ENCODE peak calls at places on chromosomes 1 and 21, in seven cellular contexts. One of them, this sample, is unnamed.

GRCh38 chr1:108801101-108801500 is 54.6 kb downstream of the STXBP3 start:
- ATAC-seq in HepG2: no peak
- ATAC-seq in foreskin keratinocyte: no peak
- ATAC-seq in activated CD8-positive, alpha-beta T cell treated with anti-CD3 and anti-CD28 coated beads for 36 hours: no peak
- ATAC-seq in psoas muscle: no peak
- ATAC-seq in HCT116: no peak
- ATAC-seq in Right ventricle myocardium superior: no peak
- ATAC-seq in this sample: no peak

GRCh38 chr1:219419860-219420259 is 193.0 kb downstream of the ZC3H11B start:
- ATAC-seq in HCT116: no peak
- ATAC-seq in foreskin keratinocyte: no peak
- ATAC-seq in activated CD8-positive, alpha-beta T cell treated with anti-CD3 and anti-CD28 coated beads for 36 hours: no peak
- ATAC-seq in psoas muscle: no peak
- ATAC-seq in Right ventricle myocardium superior: no peak
- ATAC-seq in HepG2: no peak
- ATAC-seq in this sample: no peak

GRCh38 chr1:65401612-65402011 is 18.9 kb upstream of the LEPR start:
- ATAC-seq in psoas muscle: no peak
- ATAC-seq in HepG2: no peak
- ATAC-seq in foreskin keratinocyte: no peak
- ATAC-seq in Right ventricle myocardium superior: no peak
- ATAC-seq in activated CD8-positive, alpha-beta T cell treated with anti-CD3 and anti-CD28 coated beads for 36 hours: no peak
- ATAC-seq in HCT116: no peak
- ATAC-seq in this sample: no peak

GRCh38 chr21:15309721-15310120 is 244.9 kb upstream of the NRIP1 start:
- ATAC-seq in foreskin keratinocyte: no peak
- ATAC-seq in activated CD8-positive, alpha-beta T cell treated with anti-CD3 and anti-CD28 coated beads for 36 hours: no peak
- ATAC-seq in HepG2: no peak
- ATAC-seq in psoas muscle: peak; percentile 63
- ATAC-seq in Right ventricle myocardium superior: peak; percentile 96
- ATAC-seq in HCT116: no peak
- ATAC-seq in this sample: peak; percentile 71

GRCh38 chr1:44609412-44609767 is 64.9 kb downstream of the TMEM53 start:
- ATAC-seq in foreskin keratinocyte: no peak
- ATAC-seq in psoas muscle: peak; percentile 92
- ATAC-seq in HCT116: peak; percentile 82
- ATAC-seq in Right ventricle myocardium superior: peak; percentile 86
- ATAC-seq in HepG2: peak; percentile 88
- ATAC-seq in activated CD8-positive, alpha-beta T cell treated with anti-CD3 and anti-CD28 coated beads for 36 hours: no peak
- ATAC-seq in this sample: peak; percentile 71

GRCh38 chr1:28755701-28756100 is 19.0 kb downstream of the YTHDF2 start:
- ATAC-seq in foreskin keratinocyte: no peak
- ATAC-seq in HCT116: no peak
- ATAC-seq in psoas muscle: no peak
- ATAC-seq in HepG2: no peak
- ATAC-seq in activated CD8-positive, alpha-beta T cell treated with anti-CD3 and anti-CD28 coated beads for 36 hours: no peak
- ATAC-seq in Right ventricle myocardium superior: no peak
- ATAC-seq in this sample: no peak

GRCh38 chr1:177571076-177571475 is 398.8 kb downstream of the SEC16B start:
- ATAC-seq in activated CD8-positive, alpha-beta T cell treated with anti-CD3 and anti-CD28 coated beads for 36 hours: no peak
- ATAC-seq in Right ventricle myocardium superior: no peak
- ATAC-seq in psoas muscle: no peak
- ATAC-seq in foreskin keratinocyte: no peak
- ATAC-seq in HepG2: peak; percentile 55
- ATAC-seq in HCT116: no peak
- ATAC-seq in this sample: no peak

GRCh38 chr1:185245466-185245865 is 71.6 kb downstream of the IVNS1ABP start:
- ATAC-seq in activated CD8-positive, alpha-beta T cell treated with anti-CD3 and anti-CD28 coated beads for 36 hours: no peak
- ATAC-seq in HepG2: no peak
- ATAC-seq in foreskin keratinocyte: no peak
- ATAC-seq in HCT116: no peak
- ATAC-seq in psoas muscle: no peak
- ATAC-seq in Right ventricle myocardium superior: no peak
- ATAC-seq in this sample: no peak

GRCh38 chr21:29748391-29749167 is 191.2 kb downstream of the GRIK1 start:
- ATAC-seq in HepG2: no peak
- ATAC-seq in psoas muscle: no peak
- ATAC-seq in Right ventricle myocardium superior: no peak
- ATAC-seq in HCT116: no peak
- ATAC-seq in activated CD8-positive, alpha-beta T cell treated with anti-CD3 and anti-CD28 coated beads for 36 hours: no peak
- ATAC-seq in foreskin keratinocyte: no peak
- ATAC-seq in this sample: peak; percentile 39

GRCh38 chr21:43853851-43854772 is 10.9 kb upstream of the AGPAT3 start:
- ATAC-seq in activated CD8-positive, alpha-beta T cell treated with anti-CD3 and anti-CD28 coated beads for 36 hours: no peak
- ATAC-seq in psoas muscle: no peak
- ATAC-seq in Right ventricle myocardium superior: no peak
- ATAC-seq in HCT116: no peak
- ATAC-seq in HepG2: peak; percentile 20
- ATAC-seq in foreskin keratinocyte: no peak
- ATAC-seq in this sample: no peak

GRCh38 chr1:106189780-106190179 is 866.7 kb upstream of the PRMT6 start:
- ATAC-seq in HepG2: no peak
- ATAC-seq in foreskin keratinocyte: no peak
- ATAC-seq in activated CD8-positive, alpha-beta T cell treated with anti-CD3 and anti-CD28 coated beads for 36 hours: no peak
- ATAC-seq in psoas muscle: no peak
- ATAC-seq in Right ventricle myocardium superior: no peak
- ATAC-seq in HCT116: no peak
- ATAC-seq in this sample: no peak

GRCh38 chr1:15279576-15280230 is 32.7 kb downstream of the FHAD1 start:
- ATAC-seq in activated CD8-positive, alpha-beta T cell treated with anti-CD3 and anti-CD28 coated beads for 36 hours: no peak
- ATAC-seq in foreskin keratinocyte: no peak
- ATAC-seq in Right ventricle myocardium superior: no peak
- ATAC-seq in psoas muscle: no peak
- ATAC-seq in HCT116: peak; percentile 82
- ATAC-seq in HepG2: no peak
- ATAC-seq in this sample: no peak

GRCh38 chr1:232917053-232917452 is 33.4 kb upstream of the NTPCR start:
- ATAC-seq in Right ventricle myocardium superior: no peak
- ATAC-seq in HCT116: no peak
- ATAC-seq in psoas muscle: no peak
- ATAC-seq in activated CD8-positive, alpha-beta T cell treated with anti-CD3 and anti-CD28 coated beads for 36 hours: no peak
- ATAC-seq in HepG2: no peak
- ATAC-seq in foreskin keratinocyte: no peak
- ATAC-seq in this sample: peak; percentile 13

GRCh38 chr21:34524671-34525601 is 12.9 kb upstream of the KCNE1 start:
- ATAC-seq in Right ventricle myocardium superior: no peak
- ATAC-seq in psoas muscle: no peak
- ATAC-seq in HepG2: no peak
- ATAC-seq in activated CD8-positive, alpha-beta T cell treated with anti-CD3 and anti-CD28 coated beads for 36 hours: no peak
- ATAC-seq in HCT116: no peak
- ATAC-seq in foreskin keratinocyte: no peak
- ATAC-seq in this sample: no peak

GRCh38 chr1:15424146-15424667 is 14.0 kb upstream of the CTRC start:
- ATAC-seq in Right ventricle myocardium superior: no peak
- ATAC-seq in foreskin keratinocyte: peak; percentile 8
- ATAC-seq in HepG2: no peak
- ATAC-seq in psoas muscle: no peak
- ATAC-seq in HCT116: no peak
- ATAC-seq in activated CD8-positive, alpha-beta T cell treated with anti-CD3 and anti-CD28 coated beads for 36 hours: no peak
- ATAC-seq in this sample: no peak

GRCh38 chr21:15732290-15732995 is 2.7 kb downstream of the USP25 start:
- ATAC-seq in HepG2: no peak
- ATAC-seq in Right ventricle myocardium superior: no peak
- ATAC-seq in foreskin keratinocyte: peak; percentile 20
- ATAC-seq in activated CD8-positive, alpha-beta T cell treated with anti-CD3 and anti-CD28 coated beads for 36 hours: peak; percentile 43
- ATAC-seq in HCT116: no peak
- ATAC-seq in psoas muscle: no peak
- ATAC-seq in this sample: no peak

GRCh38 chr1:84603223-84603622 is 29.0 kb upstream of the CTBS start:
- ATAC-seq in Right ventricle myocardium superior: peak; percentile 45
- ATAC-seq in psoas muscle: no peak
- ATAC-seq in foreskin keratinocyte: no peak
- ATAC-seq in HCT116: peak; percentile 21
- ATAC-seq in activated CD8-positive, alpha-beta T cell treated with anti-CD3 and anti-CD28 coated beads for 36 hours: no peak
- ATAC-seq in HepG2: no peak
- ATAC-seq in this sample: no peak

GRCh38 chr1:61116421-61116820 is 34.1 kb downstream of the NFIA start:
- ATAC-seq in HepG2: no peak
- ATAC-seq in foreskin keratinocyte: no peak
- ATAC-seq in HCT116: no peak
- ATAC-seq in psoas muscle: no peak
- ATAC-seq in Right ventricle myocardium superior: no peak
- ATAC-seq in activated CD8-positive, alpha-beta T cell treated with anti-CD3 and anti-CD28 coated beads for 36 hours: no peak
- ATAC-seq in this sample: no peak

GRCh38 chr1:168960114-168960513 is 146.4 kb upstream of the ATP1B1 start:
- ATAC-seq in foreskin keratinocyte: no peak
- ATAC-seq in activated CD8-positive, alpha-beta T cell treated with anti-CD3 and anti-CD28 coated beads for 36 hours: no peak
- ATAC-seq in Right ventricle myocardium superior: no peak
- ATAC-seq in HepG2: no peak
- ATAC-seq in psoas muscle: no peak
- ATAC-seq in HCT116: no peak
- ATAC-seq in this sample: no peak

GRCh38 chr1:91754348-91754747 is 131.6 kb downstream of the TGFBR3 start:
- ATAC-seq in Right ventricle myocardium superior: no peak
- ATAC-seq in HCT116: no peak
- ATAC-seq in foreskin keratinocyte: peak; percentile 96
- ATAC-seq in psoas muscle: no peak
- ATAC-seq in HepG2: no peak
- ATAC-seq in activated CD8-positive, alpha-beta T cell treated with anti-CD3 and anti-CD28 coated beads for 36 hours: peak; percentile 81
- ATAC-seq in this sample: no peak

GRCh38 chr1:224113545-224113917 is 380 bp upstream of the FBXO28 start:
- ATAC-seq in activated CD8-positive, alpha-beta T cell treated with anti-CD3 and anti-CD28 coated beads for 36 hours: no peak
- ATAC-seq in HCT116: peak; percentile 4
- ATAC-seq in Right ventricle myocardium superior: no peak
- ATAC-seq in psoas muscle: no peak
- ATAC-seq in HepG2: no peak
- ATAC-seq in foreskin keratinocyte: no peak
- ATAC-seq in this sample: no peak

GRCh38 chr1:63281753-63282152 is 40.6 kb upstream of the FOXD3 start:
- ATAC-seq in foreskin keratinocyte: no peak
- ATAC-seq in HCT116: no peak
- ATAC-seq in HepG2: no peak
- ATAC-seq in activated CD8-positive, alpha-beta T cell treated with anti-CD3 and anti-CD28 coated beads for 36 hours: no peak
- ATAC-seq in psoas muscle: no peak
- ATAC-seq in Right ventricle myocardium superior: no peak
- ATAC-seq in this sample: no peak

This sample was measured in gastroesophageal sphincter.